ENCODE peak calls at places on chromosomes 1 and 21, in four cellular contexts. X, J, F and W are unnamed samples.

GRCh38 chr1:76410499-76410898 is 336.0 kb downstream of the ST6GALNAC3 start:
- DNase-seq in X (no peak), J (no peak), F (no peak), W (no peak)

GRCh38 chr1:228794810-228795209 is 59.5 kb downstream of the RHOU start:
- DNase-seq in X (no peak), J (no peak), F (no peak), W (no peak)

GRCh38 chr1:176374967-176375569 is 87.9 kb upstream of the PAPPA2 start:
- DNase-seq in F (peak; percentile 77), J (peak; percentile 82), X (peak; percentile 80), W (peak; percentile 93)

GRCh38 chr1:30366914-30367313 is 356.5 kb downstream of the MATN1 start:
- DNase-seq in J (no peak), X (no peak), F (no peak), W (peak; percentile 34)

GRCh38 chr1:1013922-1014617 is 773 bp downstream of the ISG15 start:
- DNase-seq in X (no peak), F (peak; percentile 28), J (no peak), W (peak; percentile 50)

GRCh38 chr1:91830242-91831131 is 55.5 kb downstream of the TGFBR3 start:
- DNase-seq in F (peak; percentile 81), X (no peak), J (peak; percentile 11), W (no peak)

GRCh38 chr21:42537106-42537742 is 23.6 kb downstream of the SLC37A1 start:
- DNase-seq in X (peak; percentile 62), F (no peak), J (no peak), W (peak; percentile 50)

GRCh38 chr1:214637722-214638473 is 34.9 kb downstream of the CENPF start:
- DNase-seq in J (peak; percentile 43), X (peak; percentile 50), F (peak; percentile 74), W (peak; percentile 50)

GRCh38 chr1:215529571-215529970 is 37.5 kb upstream of the KCTD3 start:
- DNase-seq in F (no peak), X (no peak), J (no peak), W (no peak)

GRCh38 chr1:2200308-2200943 is 5.9 kb upstream of the FAAP20 start:
- DNase-seq in J (no peak), F (no peak), X (no peak), W (no peak)

GRCh38 chr1:181469829-181470228 is 13.5 kb upstream of the CACNA1E start:
- DNase-seq in J (no peak), F (peak; percentile 71), X (no peak), W (no peak)

GRCh38 chr1:28248273-28249012 is 10.9 kb upstream of the SESN2 start:
- DNase-seq in J (peak; percentile 71), X (peak; percentile 65), F (peak; percentile 82), W (peak; percentile 86)

GRCh38 chr1:193104906-193105820 is at the start of gene GLRX2:
- DNase-seq in F (peak; percentile 85), X (peak; percentile 93), J (peak; percentile 91), W (peak; percentile 93)

GRCh38 chr1:11245248-11245647 is 17.1 kb downstream of the MTOR start:
- DNase-seq in J (no peak), X (no peak), F (no peak), W (no peak)

GRCh38 chr1:19815801-19816736 is 986 bp upstream of the RNF186 start:
- DNase-seq in X (no peak), F (no peak), J (no peak), W (no peak)

GRCh38 chr21:32770514-32771133 is 931 bp downstream of the PAXBP1 start:
- DNase-seq in X (no peak), J (no peak), F (peak; percentile 21), W (peak; percentile 67)

GRCh38 chr21:34576043-34576466 is 38.9 kb downstream of the RCAN1 start:
- DNase-seq in X (no peak), F (peak; percentile 62), J (no peak), W (no peak)

GRCh38 chr1:20731057-20731991 is 1.2 kb downstream of the SH2D5 start:
- DNase-seq in J (no peak), X (peak; percentile 65), F (no peak), W (peak; percentile 55)